ENCODE peak calls at places on chromosomes 6 and 20, in eight cellular contexts. Y, R, X, L, D, N, A and U are unnamed samples.

GRCh38 chr6:42279966-42280629 is 62.4 kb upstream of the MRPS10 start:
- DNase-seq in A (peak; percentile 39), D (peak; percentile 73), X (peak; percentile 55), L (no peak), R (no peak), N (no peak), Y (no peak), U (no peak)

GRCh38 chr6:147651249-147652063 is 143.0 kb downstream of the SAMD5 start:
- DNase-seq in N (peak; percentile 35), X (peak; percentile 22), D (peak; percentile 19), A (peak; percentile 73), R (peak; percentile 8), Y (no peak), L (peak; percentile 46), U (no peak)

GRCh38 chr6:100269189-100269588 is 195.5 kb downstream of the SIM1 start:
- DNase-seq in Y (no peak), L (no peak), X (no peak), D (no peak), N (no peak), A (no peak), R (peak; percentile 7), U (no peak)

GRCh38 chr6:134619789-134620188 is 301.9 kb upstream of the SGK1 start:
- DNase-seq in Y (no peak), D (no peak), A (no peak), L (no peak), N (no peak), R (no peak), X (no peak), U (no peak)

GRCh38 chr6:169723991-169724553 is at the start of gene PHF10:
- DNase-seq in N (peak; percentile 66), L (no peak), A (no peak), D (peak; percentile 17), R (peak; percentile 42), X (peak; percentile 41), Y (peak; percentile 64), U (no peak)

GRCh38 chr6:101458341-101458740 is 64.8 kb downstream of the GRIK2 start:
- DNase-seq in X (no peak), Y (no peak), L (no peak), D (no peak), R (no peak), A (no peak), N (no peak), U (no peak)

GRCh38 chr6:66675906-66676305 is 968.9 kb upstream of the EYS start:
- DNase-seq in D (no peak), R (no peak), A (no peak), Y (no peak), X (no peak), L (no peak), N (no peak), U (no peak)

GRCh38 chr6:5472583-5472982 is 211.3 kb downstream of the FARS2 start:
- DNase-seq in N (no peak), Y (no peak), D (no peak), L (no peak), R (no peak), A (no peak), X (no peak), U (no peak)

GRCh38 chr6:79949235-79949634 is 1.9 kb upstream of the ELOVL4 start:
- DNase-seq in N (peak; percentile 27), L (peak; percentile 61), A (peak; percentile 85), X (no peak), Y (peak; percentile 57), R (peak; percentile 85), D (peak; percentile 9), U (no peak)

GRCh38 chr6:3232017-3232838 is 4.8 kb upstream of the TUBB2B start:
- DNase-seq in N (no peak), Y (no peak), L (no peak), X (no peak), R (no peak), A (no peak), D (no peak), U (no peak)

DNA sequence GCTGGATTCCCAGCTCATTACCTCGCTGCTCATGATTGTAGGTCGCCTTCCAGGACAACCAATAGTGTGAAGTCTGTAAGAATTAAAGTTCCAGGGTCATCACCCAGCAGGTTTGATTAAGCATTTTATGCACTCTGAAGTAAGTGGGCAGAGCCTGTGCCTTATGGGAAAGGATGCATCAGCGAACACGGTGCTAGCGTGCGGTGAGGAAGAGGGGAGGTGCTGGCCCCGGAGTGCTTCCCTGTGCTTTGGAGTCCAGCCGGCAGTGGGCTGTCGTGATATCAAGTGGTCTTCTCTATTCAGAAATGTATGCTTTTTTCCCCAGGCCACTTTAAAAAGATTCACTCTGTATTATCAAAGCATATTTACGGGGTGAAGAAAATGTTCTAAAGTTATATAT is 16.0 kb downstream of the DUSP22 start:
- DNase-seq in X (no peak), L (no peak), N (no peak), Y (no peak), D (no peak), A (peak; percentile 27), R (no peak), U (no peak)
- H3K9me3 ChIP-seq in X (no peaks in the 10 kb centered on the region), L (peaks cover 57% of the 10 kb centered on the region), N (peaks cover 4% of the 10 kb centered on the region), Y (no peaks in the 10 kb centered on the region), D (no peaks in the 10 kb centered on the region), A (no peaks in the 10 kb centered on the region), R (no peaks in the 10 kb centered on the region), U (no peaks in the 10 kb centered on the region)

GRCh38 chr6:32968770-32969684 is 633 bp downstream of the BRD2 start:
- DNase-seq in L (peak; percentile 92), A (peak; percentile 95), Y (peak; percentile 76), N (peak; percentile 78), R (peak; percentile 85), X (peak; percentile 80), D (peak; percentile 75), U (peak; percentile 93)

GRCh38 chr6:32965901-32966300 is 2.5 kb upstream of the BRD2 start:
- DNase-seq in X (no peak), Y (no peak), A (no peak), N (no peak), R (no peak), D (no peak), L (no peak), U (peak; percentile 79)

GRCh38 chr6:32969685-32970412 is 1.5 kb downstream of the BRD2 start:
- DNase-seq in X (peak; percentile 77), N (peak; percentile 81), A (peak; percentile 93), L (peak; percentile 81), D (peak; percentile 89), R (peak; percentile 91), Y (peak; percentile 84), U (peak; percentile 95)

GRCh38 chr6:32967151-32968091 is 973 bp upstream of the BRD2 start:
- DNase-seq in N (no peak), D (peak; percentile 47), Y (no peak), X (no peak), R (peak; percentile 80), L (peak; percentile 65), A (peak; percentile 80), U (peak; percentile 84)

GRCh38 chr6:32968093-32968769 is at the start of gene BRD2:
- DNase-seq in N (peak; percentile 98), A (peak; percentile 98), Y (peak; percentile 97), R (peak; percentile 96), X (peak; percentile 96), L (peak; percentile 98), D (peak; percentile 97), U (peak; percentile 99)
- H3K4me1 ChIP-seq in N (peaks cover 16% of the 10 kb centered on the region), A (no peaks in the 10 kb centered on the region), Y (peaks cover 27% of the 10 kb centered on the region), R (peaks cover 17% of the 10 kb centered on the region), X (peaks cover 58% of the 10 kb centered on the region), L (no peaks in the 10 kb centered on the region), D (peaks cover 33% of the 10 kb centered on the region), U (peaks cover 21% of the 10 kb centered on the region)

DNA sequence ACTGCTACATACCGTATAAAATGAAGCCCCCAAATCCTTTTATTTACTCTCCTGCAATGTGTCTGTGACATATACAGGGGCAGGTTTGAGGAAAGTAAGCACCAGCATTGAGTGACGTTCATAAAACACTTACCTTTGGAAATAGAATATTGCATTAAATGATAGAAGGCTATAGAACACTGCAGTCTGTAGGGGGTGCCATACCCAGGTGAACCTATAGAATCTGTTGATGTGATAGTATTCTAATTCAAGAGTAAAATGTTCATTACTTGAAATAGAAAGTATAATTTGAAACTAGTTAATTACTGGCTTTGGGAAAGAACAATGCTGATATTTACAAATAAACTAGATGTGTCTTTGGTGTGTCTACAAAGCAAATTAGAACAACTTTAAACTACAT is 47.0 kb upstream of the PRL start:
- DNase-seq in X (no peak), R (no peak), D (no peak), Y (no peak), N (no peak), A (no peak), L (no peak), U (no peak)
- H3K9me3 ChIP-seq in X (no peaks in the 10 kb centered on the region), R (no peaks in the 10 kb centered on the region), D (no peaks in the 10 kb centered on the region), Y (no peaks in the 10 kb centered on the region), N (no peaks in the 10 kb centered on the region), A (peaks cover 5% of the 10 kb centered on the region), L (no peaks in the 10 kb centered on the region), U (no peaks in the 10 kb centered on the region)

GRCh38 chr20:48815537-48815936 is 12.3 kb downstream of the PREX1 start:
- DNase-seq in N (no peak), A (no peak), D (no peak), L (no peak), X (no peak), R (no peak), Y (no peak), U (no peak)
- H3K4me1 ChIP-seq in N (no peaks in the 10 kb centered on the region), A (peaks cover 7% of the 10 kb centered on the region), D (peaks cover 45% of the 10 kb centered on the region), L (no peaks in the 10 kb centered on the region), X (peaks cover 53% of the 10 kb centered on the region), R (no peaks in the 10 kb centered on the region), Y (peaks cover 89% of the 10 kb centered on the region), U (peaks cover 13% of the 10 kb centered on the region)

DNA sequence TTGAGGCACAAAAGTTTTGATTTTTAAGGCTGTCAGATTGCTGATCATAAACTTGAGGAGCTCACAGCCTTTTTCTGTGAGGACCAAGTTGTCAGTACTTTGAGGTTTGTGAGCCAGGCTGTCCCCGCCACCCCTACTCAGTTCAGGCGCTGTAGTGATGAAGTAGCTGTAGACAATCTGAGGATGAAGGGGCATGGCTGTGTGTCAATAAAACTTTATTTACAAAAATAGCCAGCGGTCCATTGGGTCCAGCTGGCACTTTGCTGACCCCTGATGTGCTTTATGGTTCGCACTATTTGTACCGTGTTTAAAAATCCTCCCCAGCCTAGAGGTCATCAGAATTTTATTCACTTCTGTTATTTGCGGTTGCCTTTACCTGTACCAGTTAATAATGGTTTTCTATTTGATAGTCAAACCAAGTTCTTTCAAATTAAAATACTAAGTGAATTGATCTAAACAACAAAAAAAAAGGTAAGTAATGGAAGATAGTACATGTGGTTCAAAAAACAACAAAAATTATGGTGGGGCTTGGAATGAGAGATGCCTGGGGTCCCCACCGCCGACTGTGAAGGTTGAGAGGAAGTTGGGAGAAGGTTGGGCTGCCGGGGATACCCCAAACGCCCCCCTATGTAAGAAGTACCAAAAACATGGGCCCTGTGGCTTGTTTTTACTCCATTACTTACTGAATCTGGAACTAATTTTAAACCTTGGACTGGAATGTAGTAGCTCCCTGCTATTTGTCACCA is 123.6 kb downstream of the SYCP2 start:
- DNase-seq in R (no peak), N (no peak), L (no peak), Y (no peak), D (no peak), X (no peak), A (no peak), U (peak; percentile 17)
- H3K9me3 ChIP-seq in R (no peaks in the 10 kb centered on the region), N (no peaks in the 10 kb centered on the region), L (no peaks in the 10 kb centered on the region), Y (no peaks in the 10 kb centered on the region), D (no peaks in the 10 kb centered on the region), X (no peaks in the 10 kb centered on the region), A (no peaks in the 10 kb centered on the region), U (no peaks in the 10 kb centered on the region)